ENCODE peak calls at places on chromosomes 13 and 19, in ten cellular contexts. C, X, K, W, P, M, E, S, L and I are unnamed samples. For H3K27me3, the result is how much of the 10 kb centered on the place peaks cover.

GRCh38 chr19:51294211-51294976 is 17.1 kb upstream of the IGLON5 start:
- DNase-seq in W (no peak), S (no peak), X (no peak), K (no peak), P (no peak), E (no peak), C (peak), M (no peak), L (no peak), I (peak)

GRCh38 chr19:14318873-14319272 is 62.4 kb upstream of the ADGRE5 start:
- DNase-seq in K (peak), W (no peak), L (no peak), X (peak), M (no peak), E (peak), S (no peak), P (no peak), C (peak), I (peak)

GRCh38 chr13:98143157-98143553 is 261 bp downstream of the FARP1 start:
- DNase-seq in L (no peak), M (no peak), X (peak), P (peak), K (peak), S (peak), C (peak), W (peak), E (peak), I (no peak)

GRCh38 chr19:1236566-1236965 is 1.2 kb downstream of the CBARP start:
- DNase-seq in X (no peak), K (no peak), S (no peak), W (no peak), M (no peak), E (no peak), C (no peak), P (no peak), L (no peak), I (no peak)

GRCh38 chr13:87089391-87089790 is 581.8 kb upstream of the SLITRK5 start:
- DNase-seq in W (no peak), L (no peak), X (no peak), C (no peak), K (no peak), S (no peak), E (no peak), M (peak), P (no peak), I (no peak)

GRCh38 chr19:888615-889385 is 4.2 kb downstream of the MED16 start:
- DNase-seq in L (no peak), C (no peak), P (peak), X (no peak), M (no peak), K (no peak), W (no peak), S (no peak), E (no peak), I (peak)

GRCh38 chr13:89393758-89394157 is 1722.6 kb downstream of the SLITRK5 start:
- DNase-seq in X (no peak), L (no peak), S (no peak), P (no peak), W (no peak), K (no peak), M (no peak), C (no peak), E (no peak), I (no peak)

GRCh38 chr19:7979559-7979958 is 25.9 kb downstream of the ELAVL1 start:
- DNase-seq in K (peak), S (no peak), M (no peak), W (no peak), L (no peak), P (peak), X (no peak), C (no peak), E (no peak), I (no peak)

GRCh38 chr19:39916851-39917396 is 17.5 kb downstream of the FCGBP start:
- DNase-seq in K (no peak), E (no peak), S (no peak), W (peak), L (no peak), X (no peak), C (no peak), P (peak), M (no peak), I (no peak)

GRCh38 chr13:113599396-113599795 is 14.8 kb downstream of the TFDP1 start:
- DNase-seq in S (peak), W (peak), M (no peak), C (peak), X (no peak), P (peak), K (peak), E (no peak), L (no peak), I (no peak)

GRCh38 chr13:64314286-64314685 is 2898.6 kb upstream of the PCDH20 start:
- DNase-seq in S (no peak), P (no peak), L (no peak), X (no peak), M (peak), K (no peak), E (no peak), C (no peak), W (no peak), I (no peak)

GRCh38 chr13:47480941-47481340 is 520.1 kb downstream of the SUCLA2 start:
- DNase-seq in M (no peak), E (no peak), X (no peak), S (no peak), P (no peak), L (no peak), C (no peak), K (no peak), W (no peak), I (no peak)

GRCh38 chr19:6138066-6138465 is 2.6 kb downstream of the ACSBG2 start:
- DNase-seq in X (no peak), P (no peak), L (no peak), K (no peak), E (no peak), W (no peak), C (no peak), S (no peak), M (no peak), I (peak)

GRCh38 chr13:24053505-24054251 is 106.8 kb upstream of the SPATA13 start:
- DNase-seq in C (peak), P (no peak), S (no peak), E (no peak), K (peak), W (no peak), M (peak), L (peak), X (peak), I (peak)

GRCh38 chr19:2360876-2361232 is 789 bp downstream of the TMPRSS9 start:
- DNase-seq in E (no peak), S (no peak), M (no peak), W (no peak), L (no peak), X (no peak), K (no peak), P (no peak), C (no peak), I (no peak)

GRCh38 chr13:73189365-73189764 is 130.6 kb downstream of the KLF5 start:
- DNase-seq in K (no peak), M (no peak), X (no peak), W (no peak), S (no peak), P (no peak), C (no peak), E (no peak), L (no peak), I (no peak)

GRCh38 chr19:12723643-12724426 is at the start of gene TNPO2:
- DNase-seq in P (peak), S (no peak), C (peak), W (peak), M (peak), K (no peak), E (peak), X (peak), L (peak), I (peak)

GRCh38 chr19:44007473-44007872 is 4.7 kb downstream of the ZNF230 start:
- DNase-seq in E (no peak), S (no peak), M (no peak), C (no peak), W (no peak), K (no peak), P (no peak), X (no peak), L (no peak), I (no peak)

GRCh38 chr19:44002566-44003460 is at the start of gene ZNF230:
- DNase-seq in E (peak), K (peak), C (peak), M (peak), P (peak), L (peak), W (peak), X (peak), S (peak), I (peak)

GRCh38 chr19:44005968-44006367 is 3.2 kb downstream of the ZNF230 start:
- DNase-seq in C (no peak), X (no peak), P (no peak), W (no peak), M (peak), S (no peak), K (no peak), L (no peak), E (no peak), I (no peak)

GRCh38 chr19:44002212-44002565 is 568 bp upstream of the ZNF230 start:
- DNase-seq in E (no peak), C (no peak), K (no peak), S (no peak), L (no peak), P (no peak), M (no peak), X (no peak), W (no peak), I (no peak)

GRCh38 chr19:44003461-44004134 is 841 bp downstream of the ZNF230 start:
- DNase-seq in S (no peak), P (peak), M (peak), W (peak), L (no peak), C (no peak), X (peak), E (no peak), K (peak), I (no peak)
- H3K27ac ChIP-seq in S (no peak), P (peak), M (no peak), W (peak), L (peak), C (no peak), X (peak), E (peak), K (peak), I (no peak)

GRCh38 chr19:29593869-29594268 is 12.2 kb upstream of the POP4 start:
- DNase-seq in L (no peak), E (no peak), K (no peak), M (no peak), P (no peak), S (no peak), W (no peak), C (no peak), X (no peak), I (no peak)
- H3K27me3 ChIP-seq in L (under half), E (under half), K (under half), M (under half), P (half or more), S (under half), W (under half), C (under half), X (under half), I (half or more)

GRCh38 chr19:44645407-44646048 is 1.8 kb downstream of the PVR start:
- DNase-seq in K (peak), L (no peak), C (no peak), X (no peak), E (no peak), W (no peak), P (peak), M (no peak), S (no peak), I (no peak)

GRCh38 chr19:44649578-44650145 is 6.0 kb downstream of the PVR start:
- DNase-seq in W (no peak), X (no peak), M (no peak), C (no peak), L (no peak), P (peak), E (peak), S (no peak), K (peak), I (no peak)

GRCh38 chr19:44647144-44647543 is 3.4 kb downstream of the PVR start:
- DNase-seq in M (no peak), P (peak), S (no peak), L (no peak), K (peak), C (no peak), X (no peak), E (peak), W (no peak), I (no peak)

GRCh38 chr19:44646049-44646416 is 2.3 kb downstream of the PVR start:
- DNase-seq in P (no peak), C (no peak), S (no peak), L (no peak), W (no peak), M (no peak), X (no peak), K (no peak), E (no peak), I (no peak)

GRCh38 chr19:44648536-44649370 is 5.0 kb downstream of the PVR start:
- DNase-seq in C (no peak), E (no peak), M (peak), W (no peak), L (no peak), S (no peak), P (peak), K (peak), X (peak), I (no peak)
- H3K27ac ChIP-seq in C (no peak), E (peak), M (no peak), W (no peak), L (no peak), S (no peak), P (no peak), K (peak), X (peak), I (no peak)

GRCh38 chr13:27925220-27925991 is 5.6 kb downstream of the PDX1 start:
- DNase-seq in M (no peak), W (no peak), S (no peak), C (no peak), E (no peak), K (no peak), X (no peak), L (no peak), P (no peak), I (no peak)

GRCh38 chr13:27922974-27923612 is 3.3 kb downstream of the PDX1 start:
- DNase-seq in M (no peak), W (no peak), S (no peak), L (no peak), X (no peak), C (no peak), E (no peak), K (no peak), P (no peak), I (no peak)

GRCh38 chr13:27926644-27927434 is 7.0 kb downstream of the PDX1 start:
- DNase-seq in M (no peak), E (no peak), X (no peak), C (peak), K (no peak), L (no peak), P (no peak), W (no peak), S (peak), I (no peak)

GRCh38 chr13:27923794-27924528 is 4.2 kb downstream of the PDX1 start:
- DNase-seq in L (no peak), K (no peak), E (no peak), X (no peak), S (peak), W (no peak), M (no peak), P (no peak), C (no peak), I (no peak)

DNA sequence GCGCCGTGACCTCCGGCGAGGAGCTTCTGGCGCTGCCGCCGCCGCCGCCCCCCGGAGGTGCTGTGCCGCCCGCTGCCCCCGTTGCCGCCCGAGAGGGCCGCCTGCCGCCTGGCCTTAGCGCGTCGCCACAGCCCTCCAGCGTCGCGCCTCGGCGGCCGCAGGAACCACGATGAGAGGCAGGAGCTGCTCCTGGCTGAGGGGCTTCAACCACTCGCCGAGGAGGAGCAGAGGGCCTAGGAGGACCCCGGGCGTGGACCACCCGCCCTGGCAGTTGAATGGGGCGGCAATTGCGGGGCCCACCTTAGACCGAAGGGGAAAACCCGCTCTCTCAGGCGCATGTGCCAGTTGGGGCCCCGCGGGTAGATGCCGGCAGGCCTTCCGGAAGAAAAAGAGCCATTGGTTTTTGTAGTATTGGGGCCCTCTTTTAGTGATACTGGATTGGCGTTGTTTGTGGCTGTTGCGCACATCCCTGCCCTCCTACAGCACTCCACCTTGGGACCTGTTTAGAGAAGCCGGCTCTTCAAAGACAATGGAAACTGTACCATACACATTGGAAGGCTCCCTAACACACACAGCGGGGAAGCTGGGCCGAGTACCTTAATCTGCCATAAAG is 4.8 kb downstream of the PDX1 start:
- DNase-seq in S (no peak), L (no peak), X (no peak), E (no peak), K (no peak), C (peak), M (no peak), W (no peak), P (no peak), I (no peak)
- H3K27me3 ChIP-seq in S (under half), L (under half), X (under half), E (half or more), K (half or more), C (half or more), M (half or more), W (half or more), P (half or more), I (half or more)

GRCh38 chr13:85508683-85509329 is 290.4 kb downstream of the SLITRK6 start:
- DNase-seq in L (no peak), S (no peak), P (peak), E (no peak), X (peak), W (no peak), C (peak), K (no peak), M (peak), I (peak)

GRCh38 chr13:85509512-85509911 is 289.7 kb downstream of the SLITRK6 start:
- DNase-seq in X (no peak), W (no peak), L (no peak), S (no peak), M (no peak), K (no peak), E (no peak), C (no peak), P (no peak), I (no peak)

DNA sequence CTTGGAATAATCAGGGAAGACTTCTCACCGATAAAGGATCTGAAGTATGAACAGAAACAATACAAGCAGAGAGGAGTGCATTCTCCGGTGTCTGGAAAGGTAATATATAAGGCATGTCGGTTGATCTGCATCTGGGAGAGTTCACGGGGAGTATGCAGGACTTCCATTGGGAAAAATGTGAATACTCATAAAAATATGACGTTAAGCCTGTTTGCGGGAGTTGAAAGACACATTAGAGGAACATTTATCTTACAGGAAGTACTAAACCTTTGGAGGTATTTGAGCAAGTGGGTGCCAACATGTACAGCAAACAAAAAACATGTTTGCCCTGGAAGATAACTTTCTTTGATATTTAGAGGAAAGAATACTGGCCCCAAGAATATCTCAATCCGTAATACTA is 286.8 kb downstream of the SLITRK6 start:
- DNase-seq in M (no peak), C (no peak), E (no peak), X (no peak), P (no peak), L (no peak), W (no peak), K (no peak), S (no peak), I (no peak)
- H3K27ac ChIP-seq in M (no peak), C (no peak), E (no peak), X (no peak), P (no peak), L (no peak), W (no peak), K (no peak), S (no peak), I (no peak)